ENCODE peak calls at places on chromosome 9, in five cellular contexts. One of them, this sample, is unnamed.
A peak's percentile ranks its signal among the peaks of the same experiment; 100 is the strongest.

GRCh38 chr9:21682376-21682775 is 120.1 kb upstream of the MTAP start:
- DNase-seq in IMR-90: no peak
- DNase-seq in mesendoderm: no peak
- DNase-seq in H1: no peak
- DNase-seq in neuronal stem cell: no peak
- DNase-seq in this sample: no peak

GRCh38 chr9:34456746-34457145 is 1.6 kb downstream of the FAM219A start:
- DNase-seq in IMR-90: no peak
- DNase-seq in mesendoderm: peak; percentile 54
- DNase-seq in H1: no peak
- DNase-seq in neuronal stem cell: no peak
- DNase-seq in this sample: no peak

GRCh38 chr9:90832251-90832650 is 30.6 kb downstream of the SYK start:
- DNase-seq in IMR-90: no peak
- DNase-seq in mesendoderm: no peak
- DNase-seq in H1: no peak
- DNase-seq in neuronal stem cell: no peak
- DNase-seq in this sample: no peak

GRCh38 chr9:81613002-81613750 is 76.2 kb downstream of the TLE1 start:
- DNase-seq in IMR-90: peak; percentile 98
- DNase-seq in mesendoderm: no peak
- DNase-seq in H1: no peak
- DNase-seq in neuronal stem cell: no peak
- DNase-seq in this sample: peak; percentile 97

GRCh38 chr9:132125944-132126720 is 35.7 kb upstream of the NTNG2 start:
- DNase-seq in IMR-90: no peak
- DNase-seq in mesendoderm: no peak
- DNase-seq in H1: no peak
- DNase-seq in neuronal stem cell: no peak
- DNase-seq in this sample: no peak

GRCh38 chr9:6575324-6575758 is 70.2 kb downstream of the GLDC start:
- DNase-seq in IMR-90: no peak
- DNase-seq in mesendoderm: no peak
- DNase-seq in H1: no peak
- DNase-seq in neuronal stem cell: no peak
- DNase-seq in this sample: no peak

GRCh38 chr9:113380869-113381378 is 4.1 kb upstream of the HDHD3 start:
- DNase-seq in IMR-90: no peak
- DNase-seq in mesendoderm: no peak
- DNase-seq in H1: no peak
- DNase-seq in neuronal stem cell: no peak
- DNase-seq in this sample: no peak

GRCh38 chr9:22211588-22212360 is 202.7 kb upstream of the CDKN2B start:
- DNase-seq in IMR-90: peak; percentile 93
- DNase-seq in mesendoderm: no peak
- DNase-seq in H1: no peak
- DNase-seq in neuronal stem cell: no peak
- DNase-seq in this sample: peak; percentile 95

GRCh38 chr9:37676411-37676830 is 25.7 kb downstream of the FRMPD1 start:
- DNase-seq in IMR-90: no peak
- DNase-seq in mesendoderm: no peak
- DNase-seq in H1: no peak
- DNase-seq in neuronal stem cell: peak; percentile 8
- DNase-seq in this sample: no peak

GRCh38 chr9:32004431-32005076 is 379.9 kb upstream of the ACO1 start:
- DNase-seq in IMR-90: no peak
- DNase-seq in mesendoderm: no peak
- DNase-seq in H1: no peak
- DNase-seq in neuronal stem cell: no peak
- DNase-seq in this sample: no peak

GRCh38 chr9:109767404-109767803 is 12.6 kb upstream of the PALM2AKAP2 start:
- DNase-seq in IMR-90: no peak
- DNase-seq in mesendoderm: peak; percentile 55
- DNase-seq in H1: peak; percentile 61
- DNase-seq in neuronal stem cell: no peak
- DNase-seq in this sample: peak; percentile 33

GRCh38 chr9:14349141-14349817 is 35.3 kb upstream of the NFIB start:
- DNase-seq in IMR-90: no peak
- DNase-seq in mesendoderm: peak; percentile 42
- DNase-seq in H1: no peak
- DNase-seq in neuronal stem cell: peak; percentile 42
- DNase-seq in this sample: peak; percentile 46

GRCh38 chr9:73049280-73049679 is 96.4 kb upstream of the ALDH1A1 start:
- DNase-seq in IMR-90: no peak
- DNase-seq in mesendoderm: no peak
- DNase-seq in H1: no peak
- DNase-seq in neuronal stem cell: no peak
- DNase-seq in this sample: no peak

GRCh38 chr9:126805546-126806262 is 864 bp downstream of the ZBTB43 start:
- DNase-seq in IMR-90: peak; percentile 39
- DNase-seq in mesendoderm: peak; percentile 69
- DNase-seq in H1: no peak
- DNase-seq in neuronal stem cell: no peak
- DNase-seq in this sample: peak; percentile 89

GRCh38 chr9:132639322-132639721 is 30.5 kb downstream of the DDX31 start:
- DNase-seq in IMR-90: no peak
- DNase-seq in mesendoderm: no peak
- DNase-seq in H1: no peak
- DNase-seq in neuronal stem cell: no peak
- DNase-seq in this sample: no peak

GRCh38 chr9:114718801-114719221 is 36.8 kb upstream of the TEX48 start:
- DNase-seq in IMR-90: no peak
- DNase-seq in mesendoderm: no peak
- DNase-seq in H1: no peak
- DNase-seq in neuronal stem cell: no peak
- DNase-seq in this sample: no peak

GRCh38 chr9:36797471-36798220 is 225.0 kb downstream of the MELK start:
- DNase-seq in IMR-90: no peak
- DNase-seq in mesendoderm: no peak
- DNase-seq in H1: no peak
- DNase-seq in neuronal stem cell: no peak
- DNase-seq in this sample: no peak

GRCh38 chr9:113648048-113648447 is 184.5 kb downstream of the RGS3 start:
- DNase-seq in IMR-90: no peak
- DNase-seq in mesendoderm: no peak
- DNase-seq in H1: no peak
- DNase-seq in neuronal stem cell: no peak
- DNase-seq in this sample: no peak

GRCh38 chr9:21611896-21612295 is 129.8 kb upstream of the IFNE start:
- DNase-seq in IMR-90: no peak
- DNase-seq in mesendoderm: no peak
- DNase-seq in H1: no peak
- DNase-seq in neuronal stem cell: no peak
- DNase-seq in this sample: no peak

GRCh38 chr9:468766-469496 is 254.3 kb downstream of the DOCK8 start:
- DNase-seq in IMR-90: no peak
- DNase-seq in mesendoderm: no peak
- DNase-seq in H1: no peak
- DNase-seq in neuronal stem cell: no peak
- DNase-seq in this sample: no peak

GRCh38 chr9:114366334-114367128 is 21.3 kb downstream of the AKNA start:
- DNase-seq in IMR-90: peak; percentile 92
- DNase-seq in mesendoderm: no peak
- DNase-seq in H1: no peak
- DNase-seq in neuronal stem cell: no peak
- DNase-seq in this sample: peak; percentile 94

GRCh38 chr9:95218790-95219189 is 98.7 kb downstream of the FANCC start:
- DNase-seq in IMR-90: no peak
- DNase-seq in mesendoderm: peak; percentile 38
- DNase-seq in H1: no peak
- DNase-seq in neuronal stem cell: no peak
- DNase-seq in this sample: no peak

GRCh38 chr9:127961613-127962150 is 19.1 kb downstream of the EEIG1 start:
- DNase-seq in IMR-90: no peak
- DNase-seq in mesendoderm: no peak
- DNase-seq in H1: no peak
- DNase-seq in neuronal stem cell: no peak
- DNase-seq in this sample: no peak

GRCh38 chr9:127958728-127959127 is 21.1 kb upstream of the DPM2 start:
- DNase-seq in IMR-90: no peak
- DNase-seq in mesendoderm: no peak
- DNase-seq in H1: no peak
- DNase-seq in neuronal stem cell: no peak
- DNase-seq in this sample: no peak

GRCh38 chr9:127960410-127961165 is 20.2 kb downstream of the EEIG1 start:
- DNase-seq in IMR-90: no peak
- DNase-seq in mesendoderm: no peak
- DNase-seq in H1: no peak
- DNase-seq in neuronal stem cell: no peak
- DNase-seq in this sample: no peak

GRCh38 chr9:127961166-127961490 is 19.7 kb downstream of the EEIG1 start:
- DNase-seq in IMR-90: no peak
- DNase-seq in mesendoderm: no peak
- DNase-seq in H1: no peak
- DNase-seq in neuronal stem cell: no peak
- DNase-seq in this sample: no peak

DNA sequence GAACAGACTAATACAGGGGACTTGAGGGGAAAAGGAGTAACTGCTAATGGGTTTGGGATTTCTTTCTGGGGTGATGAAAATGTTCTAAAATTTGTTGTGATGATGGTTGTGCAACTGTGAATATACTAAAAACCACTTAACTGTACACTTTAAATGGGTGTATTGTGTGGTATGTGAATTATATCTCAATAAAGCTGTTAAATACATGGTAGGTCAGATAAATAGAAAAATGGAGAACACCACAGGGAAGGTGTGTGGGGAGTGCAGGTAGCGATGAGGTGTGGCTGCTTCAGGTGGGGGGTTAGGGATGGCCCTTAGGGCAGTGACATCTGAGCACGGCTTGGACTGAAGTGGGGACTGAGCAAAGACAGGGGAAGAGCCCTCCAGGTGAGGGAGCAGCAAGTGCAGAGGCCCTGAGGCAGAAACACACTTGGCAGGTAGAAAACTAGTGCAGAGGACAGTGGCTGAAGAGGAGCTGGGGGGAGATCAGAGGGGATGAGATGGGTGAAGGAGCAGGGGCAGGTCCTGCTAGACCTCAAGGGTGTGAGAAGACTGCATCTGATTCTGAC is 20.9 kb downstream of the EEIG1 start:
- DNase-seq in IMR-90: no peak
- DNase-seq in mesendoderm: no peak
- DNase-seq in H1: no peak
- DNase-seq in neuronal stem cell: no peak
- DNase-seq in this sample: no peak
- H2BK15ac ChIP-seq in IMR-90: no peak overlapping the region
- H2BK15ac ChIP-seq in mesendoderm: no peak overlapping the region
- H2BK15ac ChIP-seq in H1: peak overlapping the region; percentile 61
- H2BK15ac ChIP-seq in neuronal stem cell: no peak overlapping the region
- H2BK15ac ChIP-seq in this sample: no peak overlapping the region

GRCh38 chr9:133889498-133890301 is 102.4 kb downstream of the VAV2 start:
- DNase-seq in IMR-90: peak; percentile 20
- DNase-seq in mesendoderm: no peak
- DNase-seq in H1: peak; percentile 43
- DNase-seq in neuronal stem cell: no peak
- DNase-seq in this sample: peak; percentile 69
- H2AK5ac ChIP-seq in IMR-90: no peak overlapping the region
- H2AK5ac ChIP-seq in mesendoderm: no peak overlapping the region
- H2AK5ac ChIP-seq in H1: no peak overlapping the region
- H2AK5ac ChIP-seq in neuronal stem cell: peak overlapping the region; percentile 94
- H2AK5ac ChIP-seq in this sample: peak overlapping the region; percentile 80

DNA sequence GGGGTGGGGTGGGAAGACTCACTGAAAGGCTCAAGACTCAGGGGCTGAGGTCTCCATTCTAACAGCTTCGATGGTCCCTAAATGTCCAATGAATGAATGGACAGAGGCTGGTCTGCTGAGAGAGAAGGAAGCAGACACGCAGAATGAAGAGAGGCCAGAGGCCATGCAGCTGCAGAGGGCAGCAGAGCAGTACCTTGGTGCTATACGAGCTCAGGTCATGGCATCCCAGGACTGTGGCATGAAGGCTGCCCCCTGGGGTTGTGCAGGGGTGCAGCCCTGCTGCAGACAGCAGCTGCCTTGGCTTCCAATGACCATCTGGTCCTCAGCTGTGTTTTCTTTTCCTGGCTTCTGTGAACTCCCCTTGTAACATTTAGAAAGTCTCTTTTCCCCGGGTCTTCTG is 15.2 kb upstream of the CORO2A start:
- DNase-seq in IMR-90: peak; percentile 20
- DNase-seq in mesendoderm: peak; percentile 16
- DNase-seq in H1: no peak
- DNase-seq in neuronal stem cell: no peak
- DNase-seq in this sample: no peak
- H3K36me3 ChIP-seq in IMR-90: peaks cover 17% of the 10 kb centered on the region
- H3K36me3 ChIP-seq in mesendoderm: peaks cover 7% of the 10 kb centered on the region
- H3K36me3 ChIP-seq in H1: peaks cover 10% of the 10 kb centered on the region
- H3K36me3 ChIP-seq in neuronal stem cell: no peaks in the 10 kb centered on the region
- H3K36me3 ChIP-seq in this sample: peaks cover 58% of the 10 kb centered on the region

GRCh38 chr9:134189475-134190231 is 25.3 kb upstream of the RNU6ATAC start:
- DNase-seq in IMR-90: no peak
- DNase-seq in mesendoderm: no peak
- DNase-seq in H1: no peak
- DNase-seq in neuronal stem cell: no peak
- DNase-seq in this sample: no peak

GRCh38 chr9:134189167-134189474 is 24.8 kb upstream of the RNU6ATAC start:
- DNase-seq in IMR-90: no peak
- DNase-seq in mesendoderm: peak; percentile 19
- DNase-seq in H1: no peak
- DNase-seq in neuronal stem cell: no peak
- DNase-seq in this sample: peak; percentile 22

GRCh38 chr9:134187821-134188420 is 23.6 kb upstream of the RNU6ATAC start:
- DNase-seq in IMR-90: no peak
- DNase-seq in mesendoderm: no peak
- DNase-seq in H1: no peak
- DNase-seq in neuronal stem cell: no peak
- DNase-seq in this sample: no peak

GRCh38 chr9:134187110-134187531 is 22.8 kb upstream of the RNU6ATAC start:
- DNase-seq in IMR-90: no peak
- DNase-seq in mesendoderm: peak; percentile 23
- DNase-seq in H1: no peak
- DNase-seq in neuronal stem cell: no peak
- DNase-seq in this sample: no peak

DNA sequence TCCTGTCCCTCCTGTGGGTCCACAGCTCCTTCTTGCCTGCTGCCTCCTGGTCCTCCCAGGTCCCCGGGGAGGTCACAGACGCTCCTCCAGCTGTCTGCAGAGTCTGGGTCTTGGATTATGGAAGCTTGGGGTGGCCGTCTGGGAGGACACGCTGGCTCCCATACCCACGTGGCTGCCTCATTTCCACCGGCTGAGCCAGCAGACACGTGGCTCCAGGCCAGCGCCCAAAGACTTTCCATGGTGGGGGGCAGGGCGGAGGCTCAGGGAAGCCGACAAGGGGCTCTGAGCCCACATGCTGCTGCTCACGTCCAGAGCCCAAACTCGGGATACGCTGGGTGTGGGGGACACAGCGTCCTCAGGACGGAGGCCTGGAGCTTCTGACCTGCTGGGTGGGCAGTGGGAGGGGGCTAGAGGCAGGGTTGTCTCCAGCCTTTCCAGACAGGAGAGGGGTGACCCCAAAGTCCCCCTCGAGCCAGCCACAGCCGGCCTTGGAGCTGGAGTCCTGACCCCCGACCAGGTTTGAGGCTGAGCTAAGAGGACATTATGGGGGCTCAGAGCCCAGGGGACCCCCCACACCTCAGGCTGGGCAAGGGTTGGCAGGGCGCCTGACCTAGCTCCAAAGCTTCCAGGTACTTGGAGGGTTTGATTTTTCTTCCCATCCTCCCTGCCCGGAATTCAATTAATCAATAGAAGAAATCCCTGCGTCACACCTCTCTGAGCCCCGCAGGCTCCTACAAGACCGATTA is 24.2 kb upstream of the RNU6ATAC start:
- DNase-seq in IMR-90: no peak
- DNase-seq in mesendoderm: no peak
- DNase-seq in H1: no peak
- DNase-seq in neuronal stem cell: no peak
- DNase-seq in this sample: no peak
- H2BK15ac ChIP-seq in IMR-90: no peak overlapping the region
- H2BK15ac ChIP-seq in mesendoderm: no peak overlapping the region
- H2BK15ac ChIP-seq in H1: no peak overlapping the region
- H2BK15ac ChIP-seq in neuronal stem cell: peak overlapping the region; percentile 94
- H2BK15ac ChIP-seq in this sample: peak overlapping the region; percentile 81

This sample was measured in mesenchymal stem cell.